ENCODE peak calls at places on chromosome 11, in five cellular contexts. One of them, this sample, is unnamed.

GRCh38 chr11:94297967-94298576 is 6.3 kb upstream of the IZUMO1R start:
- DNase-seq in K562: no peak
- DNase-seq in SK-N-SH: no peak
- DNase-seq in HepG2: no peak
- DNase-seq in GM12878: no peak
- DNase-seq in this sample: no peak

GRCh38 chr11:45894555-45895247 is 9.2 kb downstream of the MAPK8IP1 start:
- DNase-seq in HepG2: no peak
- DNase-seq in GM12878: no peak
- DNase-seq in K562: no peak
- DNase-seq in SK-N-SH: peak; percentile 14
- DNase-seq in this sample: no peak

GRCh38 chr11:76371170-76371569 is 9.8 kb downstream of the THAP12 start:
- DNase-seq in HepG2: no peak
- DNase-seq in K562: no peak
- DNase-seq in GM12878: peak; percentile 37
- DNase-seq in SK-N-SH: no peak
- DNase-seq in this sample: no peak

GRCh38 chr11:46235777-46236688 is 41.4 kb upstream of the CREB3L1 start:
- DNase-seq in K562: peak; percentile 34
- DNase-seq in SK-N-SH: no peak
- DNase-seq in GM12878: no peak
- DNase-seq in HepG2: no peak
- DNase-seq in this sample: no peak

GRCh38 chr11:59028105-59028504 is 58.0 kb upstream of the GLYATL1B start:
- DNase-seq in GM12878: no peak
- DNase-seq in HepG2: no peak
- DNase-seq in K562: no peak
- DNase-seq in SK-N-SH: no peak
- DNase-seq in this sample: no peak

GRCh38 chr11:99068832-99069231 is 48.1 kb downstream of the CNTN5 start:
- DNase-seq in K562: no peak
- DNase-seq in GM12878: no peak
- DNase-seq in HepG2: no peak
- DNase-seq in SK-N-SH: no peak
- DNase-seq in this sample: no peak

GRCh38 chr11:64271339-64272132 is 12.9 kb downstream of the BAD start:
- DNase-seq in K562: peak; percentile 74
- DNase-seq in HepG2: peak; percentile 91
- DNase-seq in SK-N-SH: peak; percentile 89
- DNase-seq in GM12878: peak; percentile 77
- DNase-seq in this sample: peak; percentile 87

GRCh38 chr11:45060707-45061106 is 85.7 kb upstream of the PRDM11 start:
- DNase-seq in SK-N-SH: no peak
- DNase-seq in GM12878: no peak
- DNase-seq in K562: no peak
- DNase-seq in HepG2: no peak
- DNase-seq in this sample: no peak

GRCh38 chr11:95867105-95867504 is 56.8 kb downstream of the MTMR2 start:
- DNase-seq in K562: no peak
- DNase-seq in SK-N-SH: no peak
- DNase-seq in HepG2: no peak
- DNase-seq in GM12878: no peak
- DNase-seq in this sample: no peak

GRCh38 chr11:11569936-11570491 is 51.8 kb downstream of the GALNT18 start:
- DNase-seq in K562: no peak
- DNase-seq in SK-N-SH: no peak
- DNase-seq in GM12878: no peak
- DNase-seq in HepG2: no peak
- DNase-seq in this sample: no peak

GRCh38 chr11:74520927-74521665 is 27.6 kb upstream of the LIPT2 start:
- DNase-seq in HepG2: no peak
- DNase-seq in GM12878: no peak
- DNase-seq in K562: no peak
- DNase-seq in SK-N-SH: no peak
- DNase-seq in this sample: no peak

GRCh38 chr11:78138694-78139421 is 568 bp downstream of the ALG8 start:
- DNase-seq in HepG2: no peak
- DNase-seq in K562: peak; percentile 58
- DNase-seq in GM12878: peak; percentile 21
- DNase-seq in SK-N-SH: peak; percentile 44
- DNase-seq in this sample: no peak

GRCh38 chr11:46342237-46342636 is 5.0 kb upstream of the DGKZ start:
- DNase-seq in K562: no peak
- DNase-seq in HepG2: no peak
- DNase-seq in GM12878: no peak
- DNase-seq in SK-N-SH: no peak
- DNase-seq in this sample: no peak

GRCh38 chr11:2462092-2462985 is 17.5 kb downstream of the KCNQ1 start:
- DNase-seq in K562: no peak
- DNase-seq in HepG2: no peak
- DNase-seq in GM12878: no peak
- DNase-seq in SK-N-SH: no peak
- DNase-seq in this sample: no peak

GRCh38 chr11:105236631-105237030 is 97.1 kb upstream of the CARD18 start:
- DNase-seq in GM12878: no peak
- DNase-seq in K562: no peak
- DNase-seq in HepG2: no peak
- DNase-seq in SK-N-SH: no peak
- DNase-seq in this sample: no peak

GRCh38 chr11:57307666-57308270 is 17.0 kb downstream of the TNKS1BP1 start:
- DNase-seq in HepG2: no peak
- DNase-seq in SK-N-SH: no peak
- DNase-seq in K562: no peak
- DNase-seq in GM12878: no peak
- DNase-seq in this sample: no peak

GRCh38 chr11:6655790-6656580 is at the start of gene DCHS1:
- DNase-seq in SK-N-SH: peak; percentile 96
- DNase-seq in HepG2: no peak
- DNase-seq in GM12878: no peak
- DNase-seq in K562: peak; percentile 79
- DNase-seq in this sample: no peak

GRCh38 chr11:74311352-74311926 is at the start of gene P4HA3:
- DNase-seq in HepG2: peak; percentile 13
- DNase-seq in GM12878: no peak
- DNase-seq in SK-N-SH: peak; percentile 92
- DNase-seq in K562: peak; percentile 92
- DNase-seq in this sample: peak; percentile 92

GRCh38 chr11:16912607-16913006 is 101.6 kb downstream of the PLEKHA7 start:
- DNase-seq in GM12878: no peak
- DNase-seq in HepG2: no peak
- DNase-seq in SK-N-SH: no peak
- DNase-seq in K562: no peak
- DNase-seq in this sample: no peak

GRCh38 chr11:28107331-28107725 is 628 bp downstream of the KIF18A start:
- DNase-seq in K562: no peak
- DNase-seq in GM12878: peak; percentile 21
- DNase-seq in HepG2: peak; percentile 12
- DNase-seq in SK-N-SH: peak; percentile 18
- DNase-seq in this sample: no peak

GRCh38 chr11:110297082-110297725 is 790 bp upstream of the RDX start:
- DNase-seq in SK-N-SH: no peak
- DNase-seq in GM12878: no peak
- DNase-seq in HepG2: peak; percentile 43
- DNase-seq in K562: no peak
- DNase-seq in this sample: no peak

GRCh38 chr11:210122-210802 is 2.8 kb downstream of the RIC8A start:
- DNase-seq in HepG2: no peak
- DNase-seq in GM12878: no peak
- DNase-seq in SK-N-SH: no peak
- DNase-seq in K562: no peak
- DNase-seq in this sample: no peak

GRCh38 chr11:126467046-126467370 is 111.5 kb downstream of the ST3GAL4 start:
- DNase-seq in HepG2: no peak
- DNase-seq in GM12878: no peak
- DNase-seq in K562: no peak
- DNase-seq in SK-N-SH: no peak
- DNase-seq in this sample: no peak

GRCh38 chr11:86588566-86589090 is 83.8 kb downstream of the ME3 start:
- DNase-seq in SK-N-SH: no peak
- DNase-seq in GM12878: no peak
- DNase-seq in HepG2: no peak
- DNase-seq in K562: no peak
- DNase-seq in this sample: no peak

GRCh38 chr11:79087238-79087956 is 353.4 kb downstream of the TENM4 start:
- DNase-seq in K562: no peak
- DNase-seq in GM12878: no peak
- DNase-seq in HepG2: peak; percentile 84
- DNase-seq in SK-N-SH: peak; percentile 40
- DNase-seq in this sample: peak; percentile 29

GRCh38 chr11:107354780-107355179 is 102.8 kb downstream of the CWF19L2 start:
- DNase-seq in K562: no peak
- DNase-seq in HepG2: no peak
- DNase-seq in SK-N-SH: no peak
- DNase-seq in GM12878: no peak
- DNase-seq in this sample: no peak

GRCh38 chr11:77109236-77110019 is 6.8 kb downstream of the OMP start:
- DNase-seq in HepG2: no peak
- DNase-seq in K562: no peak
- DNase-seq in SK-N-SH: no peak
- DNase-seq in GM12878: no peak
- DNase-seq in this sample: no peak

GRCh38 chr11:91396243-91397133 is 828.1 kb upstream of the FAT3 start:
- DNase-seq in K562: no peak
- DNase-seq in GM12878: no peak
- DNase-seq in SK-N-SH: no peak
- DNase-seq in HepG2: peak; percentile 82
- DNase-seq in this sample: no peak
- TF ChIP-seq GABPA in K562: no peak
- TF ChIP-seq GABPA in GM12878: no peak
- TF ChIP-seq GABPA in SK-N-SH: no peak
- TF ChIP-seq GABPA in HepG2: no peak
- TF ChIP-seq GABPA in this sample: no peak

DNA sequence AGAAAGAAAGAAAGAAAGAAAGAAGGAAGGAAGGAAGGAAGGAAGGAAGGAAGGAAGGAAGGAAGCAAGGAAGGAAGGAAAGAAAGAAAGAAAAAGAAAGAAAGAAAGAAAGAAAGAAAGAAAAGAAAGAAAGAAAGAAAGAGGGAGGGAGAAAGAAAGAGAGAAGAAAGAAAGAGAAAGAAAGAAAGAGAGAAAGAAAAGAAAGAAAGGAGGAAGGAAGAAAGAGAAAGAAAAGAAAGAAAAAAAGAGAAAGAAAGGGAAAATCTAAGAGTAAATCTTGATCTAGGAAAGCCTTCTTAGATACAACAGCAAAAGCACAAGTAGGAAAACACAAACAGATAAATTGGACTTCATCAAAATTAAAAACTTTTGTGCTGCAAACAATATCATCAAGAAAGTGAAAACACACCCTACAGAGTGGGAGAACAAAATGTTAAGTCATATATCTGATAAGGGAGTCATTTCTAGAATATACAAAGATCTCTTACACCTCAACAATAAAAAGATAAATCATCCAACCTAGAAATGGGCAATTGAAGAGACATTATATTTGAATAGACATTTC is 116.8 kb upstream of the FGF3 start:
- DNase-seq in SK-N-SH: no peak
- DNase-seq in K562: no peak
- DNase-seq in HepG2: no peak
- DNase-seq in GM12878: no peak
- DNase-seq in this sample: no peak
- TF ChIP-seq EP300 in SK-N-SH: no peak
- TF ChIP-seq EP300 in K562: no peak
- TF ChIP-seq EP300 in HepG2: no peak
- TF ChIP-seq EP300 in GM12878: no peak
- TF ChIP-seq EP300 in this sample: no peak

DNA sequence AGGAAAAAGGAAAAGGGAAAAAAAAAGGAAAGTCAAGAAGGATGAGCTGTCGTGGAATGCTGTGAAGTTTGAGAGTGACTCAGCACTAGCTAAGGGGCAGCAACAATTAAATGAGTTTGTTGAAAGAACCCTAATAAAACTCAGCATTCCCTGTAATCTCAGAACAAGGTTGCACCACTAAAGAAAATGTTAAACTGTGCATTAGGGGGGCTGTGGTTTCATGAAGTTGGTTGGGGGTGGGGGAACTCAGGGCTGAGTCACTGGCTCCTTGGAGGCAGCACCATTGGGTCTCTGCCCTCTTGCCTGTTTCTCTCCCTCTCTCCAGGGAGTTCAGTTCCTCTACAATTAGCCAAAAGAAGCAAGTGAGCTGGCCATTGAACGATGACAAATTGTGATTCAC is 64.4 kb upstream of the BLID start:
- DNase-seq in K562: no peak
- DNase-seq in HepG2: no peak
- DNase-seq in GM12878: no peak
- DNase-seq in SK-N-SH: no peak
- DNase-seq in this sample: no peak
- TF ChIP-seq MAX in K562: no peak
- TF ChIP-seq MAX in HepG2: no peak
- TF ChIP-seq MAX in GM12878: no peak
- TF ChIP-seq MAX in SK-N-SH: peak; percentile 37
- TF ChIP-seq MAX in this sample: no peak

GRCh38 chr11:47376543-47377371 is 1.6 kb downstream of the SPI1 start:
- DNase-seq in SK-N-SH: peak; percentile 27
- DNase-seq in HepG2: no peak
- DNase-seq in K562: peak; percentile 79
- DNase-seq in GM12878: no peak
- DNase-seq in this sample: no peak

GRCh38 chr11:47377571-47378010 is 756 bp downstream of the SPI1 start:
- DNase-seq in K562: peak; percentile 58
- DNase-seq in SK-N-SH: peak; percentile 27
- DNase-seq in GM12878: no peak
- DNase-seq in HepG2: no peak
- DNase-seq in this sample: no peak

GRCh38 chr11:47378836-47379170 is 456 bp upstream of the SPI1 start:
- DNase-seq in GM12878: no peak
- DNase-seq in HepG2: no peak
- DNase-seq in SK-N-SH: no peak
- DNase-seq in K562: no peak
- DNase-seq in this sample: no peak

GRCh38 chr11:47379317-47379716 is 970 bp upstream of the SPI1 start:
- DNase-seq in SK-N-SH: no peak
- DNase-seq in K562: no peak
- DNase-seq in HepG2: no peak
- DNase-seq in GM12878: no peak
- DNase-seq in this sample: no peak

DNA sequence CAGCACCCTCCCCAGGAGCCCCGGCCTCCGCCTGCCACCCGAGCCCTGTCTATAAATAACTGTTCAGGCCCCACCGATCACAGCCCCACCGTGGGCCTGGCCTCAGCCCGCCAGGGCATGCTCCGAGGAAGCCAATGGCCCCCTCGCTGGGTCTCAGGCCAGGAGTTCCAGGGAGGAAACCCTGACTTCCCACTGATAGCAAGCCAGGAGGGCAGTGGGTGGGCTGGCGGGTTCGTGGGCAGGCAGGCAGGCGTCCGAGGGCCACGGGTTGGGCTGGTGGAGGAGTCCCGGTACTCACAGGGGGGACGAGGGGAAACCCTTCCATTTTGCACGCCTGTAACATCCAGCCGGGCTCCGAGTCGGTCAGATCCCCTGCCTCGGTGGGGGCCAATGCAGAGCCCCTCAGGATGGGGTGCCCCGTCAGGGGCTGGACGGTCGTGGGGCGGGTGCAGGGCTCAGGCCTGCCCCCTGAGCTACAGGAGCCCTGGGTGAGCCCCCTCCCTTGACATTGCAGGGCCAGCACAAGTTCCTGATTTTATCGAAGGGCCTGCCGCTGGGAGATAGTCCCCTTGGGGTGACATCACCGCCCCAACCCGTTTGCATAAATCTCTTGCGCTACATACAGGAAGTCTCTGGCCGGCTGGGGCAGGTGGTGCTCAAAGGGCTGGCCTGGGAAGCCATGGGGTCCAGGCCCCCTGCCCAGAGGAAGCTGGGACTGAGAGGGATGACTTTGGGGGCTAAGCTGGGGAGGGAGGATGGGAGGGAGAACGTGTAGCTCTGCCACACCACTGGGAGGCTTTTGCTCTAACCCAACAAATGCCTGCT is at the start of gene SPI1:
- DNase-seq in SK-N-SH: peak; percentile 43
- DNase-seq in GM12878: peak; percentile 41
- DNase-seq in HepG2: no peak
- DNase-seq in K562: peak; percentile 88
- DNase-seq in this sample: no peak
- TF ChIP-seq GABPA in SK-N-SH: no peak
- TF ChIP-seq GABPA in GM12878: no peak
- TF ChIP-seq GABPA in HepG2: no peak
- TF ChIP-seq GABPA in K562: peak; percentile 66
- TF ChIP-seq GABPA in this sample: no peak

This sample was measured in H1.